ENCODE peak calls at places on chromosomes 12 and 14, in five cellular contexts. F is ovary, U is left ventricle myocardium inferior, B is heart left ventricle, P is fibroblast of lung. E is an unnamed sample.

GRCh38 chr12:110656071-110656655 is 32.8 kb downstream of the HVCN1 start:
- DNase-seq in F (no peak), U (no peak), B (no peak), P (no peak), E (no peak)

GRCh38 chr12:93571360-93571853 is 1.1 kb upstream of the SOCS2 start:
- DNase-seq in F (peak), U (peak), B (peak), P (peak), E (no peak)

GRCh38 chr14:74140374-74140850 is 55.7 kb downstream of the LIN52 start:
- DNase-seq in F (no peak), U (peak), B (peak), P (no peak), E (no peak)

GRCh38 chr12:6952860-6953416 is 1.8 kb downstream of the PTPN6 start:
- DNase-seq in F (no peak), U (peak), B (no peak), P (no peak), E (no peak)

GRCh38 chr14:44995196-44995595 is 33.2 kb downstream of the TOGARAM1 start:
- DNase-seq in F (no peak), U (no peak), B (no peak), P (no peak), E (no peak)

GRCh38 chr14:58098507-58098906 is 53.5 kb downstream of the ARMH4 start:
- DNase-seq in F (no peak), U (no peak), B (peak), P (no peak), E (no peak)

GRCh38 chr14:64705406-64706118 is 1.3 kb downstream of the PLEKHG3 start:
- DNase-seq in F (no peak), U (no peak), B (no peak), P (no peak), E (no peak)

GRCh38 chr12:130461868-130462557 is 124.3 kb downstream of the PIWIL1 start:
- DNase-seq in F (no peak), U (no peak), B (no peak), P (no peak), E (no peak)

GRCh38 chr14:54348001-54348611 is 48.7 kb upstream of the CDKN3 start:
- DNase-seq in F (no peak), U (no peak), B (no peak), P (no peak), E (peak)

GRCh38 chr12:63918788-63919300 is 74.3 kb downstream of the SRGAP1 start:
- DNase-seq in F (no peak), U (no peak), B (no peak), P (peak), E (peak)

GRCh38 chr14:99513183-99513694 is 32.0 kb downstream of the CCNK start:
- DNase-seq in F (no peak), U (no peak), B (peak), P (no peak), E (no peak)

GRCh38 chr14:24255931-24256696 is 6.9 kb downstream of the TGM1 start:
- DNase-seq in F (no peak), U (no peak), B (no peak), P (no peak), E (no peak)

GRCh38 chr12:113149361-113150150 is at the start of gene CFAP73:
- DNase-seq in F (peak), U (peak), B (peak), P (peak), E (peak)

GRCh38 chr14:70707138-70708038 is 65.7 kb downstream of the TTC9 start:
- DNase-seq in F (peak), U (no peak), B (no peak), P (peak), E (peak)

GRCh38 chr12:104340177-104340576 is 36.6 kb downstream of the EID3 start:
- DNase-seq in F (no peak), U (no peak), B (no peak), P (peak), E (no peak)

GRCh38 chr12:18470251-18470650 is 208.9 kb downstream of the PIK3C2G start:
- DNase-seq in F (no peak), U (no peak), B (no peak), P (peak), E (no peak)

GRCh38 chr12:122045262-122045661 is 23.6 kb downstream of the BCL7A start:
- DNase-seq in F (no peak), U (no peak), B (no peak), P (no peak), E (no peak)

GRCh38 chr14:69711065-69711464 is 55.9 kb upstream of the SRSF5 start:
- DNase-seq in F (peak), U (peak), B (peak), P (no peak), E (no peak)

GRCh38 chr12:18446245-18446644 is 184.9 kb downstream of the PIK3C2G start:
- DNase-seq in F (no peak), U (no peak), B (no peak), P (no peak), E (no peak)

GRCh38 chr12:112146123-112146522 is 20.8 kb downstream of the TRAFD1 start:
- DNase-seq in F (no peak), U (no peak), B (no peak), P (no peak), E (no peak)

GRCh38 chr14:21023174-21023573 is 1.7 kb downstream of the NDRG2 start:
- DNase-seq in F (no peak), U (peak), B (no peak), P (no peak), E (no peak)

GRCh38 chr12:108837680-108838079 is 19.7 kb downstream of the SSH1 start:
- DNase-seq in F (no peak), U (no peak), B (no peak), P (peak), E (no peak)

GRCh38 chr12:108837239-108837638 is 20.1 kb downstream of the SSH1 start:
- DNase-seq in F (no peak), U (no peak), B (no peak), P (no peak), E (no peak)

GRCh38 chr12:108838194-108839010 is 19.0 kb downstream of the SSH1 start:
- DNase-seq in F (peak), U (peak), B (peak), P (peak), E (peak)

GRCh38 chr12:108833757-108834472 is 23.5 kb downstream of the SSH1 start:
- DNase-seq in F (no peak), U (peak), B (peak), P (peak), E (no peak)

DNA sequence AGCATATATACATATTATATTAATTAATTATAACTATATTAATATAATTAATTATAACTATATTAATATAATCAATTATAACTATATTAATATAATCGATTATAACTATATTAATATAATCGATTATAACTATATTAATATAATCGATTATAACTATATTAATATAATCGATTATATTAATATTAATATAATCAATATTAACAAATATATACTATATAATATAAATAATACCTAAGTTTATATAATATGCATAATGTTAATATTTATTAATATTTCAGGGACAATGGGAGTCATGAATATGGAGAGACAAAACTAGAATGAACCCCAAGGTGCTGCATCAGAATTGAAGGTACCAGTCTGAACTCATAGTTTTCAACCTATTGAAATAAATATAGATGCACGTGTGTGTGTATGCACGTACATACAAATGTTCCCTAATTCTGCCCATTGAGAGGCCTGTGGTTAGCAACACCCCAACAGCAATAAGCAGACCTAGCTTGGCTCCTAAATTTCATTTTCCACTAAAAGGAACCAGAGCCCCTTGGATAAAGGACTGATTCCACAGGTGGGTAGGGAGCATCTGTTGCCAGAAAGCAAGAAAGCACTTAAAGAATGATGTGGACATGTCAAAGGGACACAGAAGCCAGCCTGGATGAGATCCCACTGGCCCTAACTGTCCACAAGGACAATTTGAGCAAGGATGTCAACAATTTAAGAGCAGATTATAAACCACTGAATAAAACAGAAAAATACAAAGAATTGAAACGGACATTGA is 21.3 kb downstream of the SSH1 start:
- DNase-seq in F (no peak), U (no peak), B (no peak), P (no peak), E (no peak)
- H3K27ac ChIP-seq in F (no peak), U (peak), B (peak), P (peak), E (peak)

GRCh38 chr14:26323781-26324363 is 274.0 kb downstream of the NOVA1 start:
- DNase-seq in F (no peak), U (no peak), B (no peak), P (no peak), E (no peak)
- H3K27ac ChIP-seq in F (no peak), U (no peak), B (no peak), P (no peak), E (no peak)

DNA sequence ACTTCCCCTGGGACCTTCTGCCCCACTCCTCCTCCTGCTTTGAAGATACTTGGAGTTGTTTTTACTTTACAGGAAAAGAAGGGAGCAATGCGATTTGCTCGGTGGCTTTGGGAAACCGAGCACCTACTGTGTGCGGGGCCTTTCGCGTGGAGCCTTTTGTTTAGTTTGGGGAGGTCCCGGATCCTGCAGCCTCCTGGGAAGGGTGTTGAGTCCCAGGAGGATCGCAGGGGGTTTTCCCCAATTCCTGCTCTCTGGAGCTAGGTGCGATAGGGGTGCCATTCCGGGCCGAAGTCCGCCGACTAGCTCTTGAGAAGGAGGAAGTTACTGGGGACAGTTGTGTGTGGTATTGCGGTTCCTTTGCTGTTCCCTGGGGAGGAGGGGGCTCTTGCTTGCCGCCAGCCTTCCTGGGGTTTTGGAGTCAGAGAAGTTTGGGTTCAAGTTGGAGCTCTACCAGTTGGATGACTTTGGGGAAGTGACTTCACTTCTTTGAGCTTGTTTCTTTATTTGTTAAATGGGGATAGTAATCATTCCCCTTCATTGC is 1.1 kb downstream of the BRI3BP start:
- DNase-seq in F (no peak), U (no peak), B (peak), P (no peak), E (no peak)
- H3K27ac ChIP-seq in F (no peak), U (no peak), B (peak), P (no peak), E (no peak)

GRCh38 chr12:89756100-89756637 is 47.5 kb upstream of the ATP2B1 start:
- DNase-seq in F (no peak), U (no peak), B (no peak), P (no peak), E (no peak)
- H3K27ac ChIP-seq in F (no peak), U (no peak), B (peak), P (peak), E (peak)

GRCh38 chr14:56131865-56132830 is 13.9 kb downstream of the PELI2 start:
- DNase-seq in F (no peak), U (no peak), B (no peak), P (no peak), E (no peak)
- H3K27ac ChIP-seq in F (no peak), U (no peak), B (no peak), P (no peak), E (no peak)

GRCh38 chr14:51244591-51244990 is 4.5 kb downstream of the TMX1 start:
- DNase-seq in F (no peak), U (no peak), B (no peak), P (no peak), E (no peak)

GRCh38 chr14:51246032-51246431 is 6.0 kb downstream of the TMX1 start:
- DNase-seq in F (no peak), U (no peak), B (no peak), P (no peak), E (no peak)

GRCh38 chr14:51251486-51251885 is 11.4 kb downstream of the TMX1 start:
- DNase-seq in F (no peak), U (no peak), B (no peak), P (peak), E (no peak)

GRCh38 chr14:51242545-51243490 is 2.8 kb downstream of the TMX1 start:
- DNase-seq in F (no peak), U (no peak), B (no peak), P (peak), E (no peak)

DNA sequence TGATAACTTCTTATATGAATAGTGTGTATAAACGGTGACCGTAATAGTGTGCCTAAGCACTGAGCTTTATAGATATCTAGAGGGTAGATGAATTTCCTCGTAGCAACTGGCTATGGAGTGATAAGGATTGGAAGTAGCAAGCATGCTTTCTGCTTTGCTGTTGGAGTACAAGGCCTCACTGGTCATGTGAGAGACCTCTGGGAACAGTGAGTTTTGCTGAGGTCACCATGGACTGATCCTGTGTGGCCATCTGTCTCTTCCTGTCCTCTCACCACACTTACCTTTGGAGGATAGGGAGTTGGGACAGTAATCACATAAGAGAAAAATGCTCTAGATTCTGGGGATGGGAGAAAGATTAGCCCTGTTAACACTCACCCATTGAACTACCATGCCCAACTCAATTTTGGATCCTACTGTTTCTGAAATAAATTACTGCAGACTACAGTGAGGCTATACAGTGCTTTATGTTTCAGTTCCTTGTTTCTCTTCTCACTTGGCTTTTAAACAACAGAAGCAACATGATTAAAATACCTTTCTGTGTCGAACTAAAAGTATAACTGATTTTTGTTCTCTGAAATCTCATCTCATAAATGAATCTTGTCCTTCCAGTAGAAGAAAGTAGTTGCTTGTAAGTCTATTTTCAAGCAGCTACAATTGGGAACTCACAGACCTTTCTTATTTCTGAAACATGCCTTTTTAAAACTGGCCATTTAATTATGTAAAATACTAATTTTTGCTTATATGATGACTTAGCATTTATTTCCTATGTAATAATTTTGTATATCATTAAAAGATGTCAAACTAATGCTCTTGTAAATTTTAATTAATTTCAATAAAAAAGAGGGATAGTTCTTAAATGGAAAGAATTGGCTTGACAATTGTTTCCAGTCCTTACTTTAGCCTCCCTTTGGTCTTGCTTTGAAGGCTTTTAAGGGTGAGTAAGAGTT is 8.3 kb downstream of the TMX1 start:
- DNase-seq in F (no peak), U (no peak), B (no peak), P (no peak), E (no peak)
- H3K27ac ChIP-seq in F (no peak), U (no peak), B (peak), P (no peak), E (no peak)

GRCh38 chr14:96376093-96376492 is 12.8 kb downstream of the GSKIP start:
- DNase-seq in F (no peak), U (no peak), B (no peak), P (no peak), E (no peak)

GRCh38 chr14:96368534-96368933 is 5.2 kb downstream of the GSKIP start:
- DNase-seq in F (no peak), U (no peak), B (no peak), P (no peak), E (no peak)

GRCh38 chr14:96370528-96370927 is 7.2 kb downstream of the GSKIP start:
- DNase-seq in F (no peak), U (no peak), B (no peak), P (no peak), E (no peak)

DNA sequence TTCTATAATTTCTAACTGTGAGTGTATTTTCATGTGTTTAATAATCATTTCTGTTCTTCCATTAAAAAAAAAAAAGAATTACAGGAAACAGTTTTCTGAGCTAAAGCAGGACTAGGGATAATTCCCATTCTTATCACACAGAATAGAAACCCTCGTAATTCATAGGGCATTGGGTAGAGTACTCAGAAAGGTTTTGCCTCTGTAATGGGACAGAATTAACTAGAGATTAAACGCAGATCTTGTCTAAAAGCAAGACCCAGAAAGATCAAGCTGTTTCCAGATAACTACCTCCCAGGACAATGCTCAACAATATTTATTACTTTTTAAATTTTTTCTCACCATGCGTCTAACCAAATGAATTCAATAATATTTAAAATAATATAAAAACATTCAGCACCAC is 10.2 kb downstream of the GSKIP start:
- DNase-seq in F (no peak), U (no peak), B (no peak), P (no peak), E (no peak)
- H3K27ac ChIP-seq in F (no peak), U (no peak), B (no peak), P (no peak), E (no peak)

GRCh38 chr12:11840350-11840749 is 190.9 kb downstream of the ETV6 start:
- DNase-seq in F (no peak), U (no peak), B (no peak), P (no peak), E (no peak)
- H3K27ac ChIP-seq in F (no peak), U (peak), B (peak), P (no peak), E (no peak)